ENCODE peak calls at places on chromosomes 6 and 20, in five cellular contexts. L, Y, Z, I and M are unnamed samples.

GRCh38 chr6:126891158-126891557 is 227.3 kb upstream of the RSPO3 start:
- DNase-seq in L (no peak), Y (no peak), Z (no peak), I (no peak), M (no peak)

GRCh38 chr6:26401987-26402658 is at the start of gene BTN3A1:
- DNase-seq in L (peak; percentile 46), Y (peak; percentile 13), Z (peak; percentile 45), I (peak; percentile 71), M (peak; percentile 84)

GRCh38 chr6:101762851-101763250 is 369.3 kb downstream of the GRIK2 start:
- DNase-seq in L (no peak), Y (no peak), Z (no peak), I (no peak), M (no peak)

GRCh38 chr6:30806581-30807183 is 62.3 kb upstream of the IER3 start:
- DNase-seq in L (no peak), Y (no peak), Z (no peak), I (no peak), M (no peak)

GRCh38 chr6:111750753-111751684 is 122.2 kb downstream of the FYN start:
- DNase-seq in L (no peak), Y (no peak), Z (no peak), I (no peak), M (no peak)

GRCh38 chr6:66065313-66065712 is 358.3 kb upstream of the EYS start:
- DNase-seq in L (no peak), Y (no peak), Z (no peak), I (no peak), M (no peak)

GRCh38 chr20:63060057-63060991 is 53.6 kb upstream of the BHLHE23 start:
- DNase-seq in L (no peak), Y (no peak), Z (peak; percentile 46), I (no peak), M (no peak)

GRCh38 chr6:11632795-11633511 is 95.4 kb downstream of the TMEM170B start:
- DNase-seq in L (no peak), Y (no peak), Z (peak; percentile 60), I (no peak), M (peak; percentile 22)

GRCh38 chr6:22421187-22421586 is 124.4 kb upstream of the PRL start:
- DNase-seq in L (no peak), Y (no peak), Z (no peak), I (no peak), M (no peak)

GRCh38 chr20:30912006-30912660 is 345.3 kb upstream of the DEFB115 start:
- DNase-seq in L (no peak), Y (no peak), Z (no peak), I (no peak), M (no peak)

GRCh38 chr6:148700713-148701392 is 46.0 kb upstream of the UST start:
- DNase-seq in L (no peak), Y (no peak), Z (peak; percentile 48), I (no peak), M (no peak)

GRCh38 chr20:38692436-38693411 is 31.6 kb upstream of the SLC32A1 start:
- DNase-seq in L (peak; percentile 43), Y (no peak), Z (peak; percentile 29), I (peak; percentile 63), M (peak; percentile 73)

GRCh38 chr6:156776841-156777576 is at the start of gene ARID1B:
- DNase-seq in L (peak; percentile 51), Y (peak; percentile 68), Z (no peak), I (peak; percentile 84), M (peak; percentile 94)

GRCh38 chr6:89970072-89970471 is 75.8 kb downstream of the GJA10 start:
- DNase-seq in L (no peak), Y (no peak), Z (no peak), I (no peak), M (no peak)

GRCh38 chr20:48463916-48464315 is 363.9 kb downstream of the PREX1 start:
- DNase-seq in L (no peak), Y (no peak), Z (peak; percentile 12), I (no peak), M (no peak)

GRCh38 chr20:5156670-5157448 is 30.1 kb downstream of the CDS2 start:
- DNase-seq in L (no peak), Y (no peak), Z (peak; percentile 45), I (no peak), M (no peak)

GRCh38 chr20:13990465-13990864 is at the start of gene SEL1L2:
- DNase-seq in L (no peak), Y (no peak), Z (no peak), I (no peak), M (no peak)

GRCh38 chr6:34071884-34072379 is 74.0 kb downstream of the GRM4 start:
- DNase-seq in L (no peak), Y (no peak), Z (no peak), I (no peak), M (no peak)